ENCODE peak calls at places on chromosomes 5 and 9, in six cellular contexts. S is NCI-H345, A is adrenal gland, H is colonic mucosa, V is dorsolateral prefrontal cortex, U is endothelial cell. Z is an unnamed sample.

GRCh38 chr5:142715291-142715690 is 29.4 kb upstream of the FGF1 start:
- DNase-seq in H (no peak), S (no peak), U (no peak), V (no peak), A (no peak), Z (no peak)

GRCh38 chr5:142521706-142522105 is 164.2 kb downstream of the FGF1 start:
- DNase-seq in U (no peak), H (no peak), V (no peak), A (no peak), S (no peak), Z (no peak)

GRCh38 chr5:149857499-149857898 is 87.1 kb downstream of the PDE6A start:
- DNase-seq in H (peak), U (no peak), S (peak), A (peak), V (peak), Z (no peak)

GRCh38 chr9:89606567-89607311 is 1.9 kb downstream of the GADD45G start:
- DNase-seq in V (no peak), H (peak), A (peak), S (peak), U (peak), Z (peak)

GRCh38 chr5:111513175-111513520 is 813 bp upstream of the STARD4 start:
- DNase-seq in S (no peak), H (no peak), U (no peak), V (no peak), A (no peak), Z (no peak)

GRCh38 chr5:54397420-54397819 is 58.1 kb upstream of the HSPB3 start:
- DNase-seq in H (no peak), A (no peak), V (no peak), S (no peak), U (no peak), Z (no peak)

GRCh38 chr9:135662758-135663450 is at the start of gene LCN9:
- DNase-seq in V (peak), A (no peak), S (no peak), H (no peak), U (no peak), Z (no peak)

GRCh38 chr9:123375725-123376132 is 19.7 kb downstream of the CRB2 start:
- DNase-seq in U (no peak), A (no peak), V (no peak), H (peak), S (no peak), Z (peak)

GRCh38 chr9:23858234-23858633 is 32.2 kb upstream of the ELAVL2 start:
- DNase-seq in S (no peak), U (no peak), A (no peak), V (no peak), H (no peak), Z (no peak)

GRCh38 chr9:110125207-110125751 is 82.7 kb downstream of the C9orf152 start:
- DNase-seq in U (peak), V (no peak), A (peak), H (peak), S (no peak), Z (peak)

GRCh38 chr9:91341258-91341746 is 20.4 kb downstream of the AUH start:
- DNase-seq in A (no peak), S (no peak), U (no peak), H (no peak), V (no peak), Z (no peak)

GRCh38 chr9:117625154-117625553 is 79.0 kb upstream of the TLR4 start:
- DNase-seq in U (no peak), A (no peak), H (no peak), V (no peak), S (no peak), Z (no peak)

GRCh38 chr5:129356846-129357245 is 103.3 kb upstream of the ADAMTS19 start:
- DNase-seq in S (no peak), A (no peak), U (no peak), V (no peak), H (no peak), Z (no peak)

GRCh38 chr9:104907278-104907951 is 20.5 kb downstream of the ABCA1 start:
- DNase-seq in V (no peak), S (no peak), A (peak), H (no peak), U (no peak), Z (no peak)

GRCh38 chr5:163612358-163613149 is 107.1 kb downstream of the MAT2B start:
- DNase-seq in A (no peak), S (no peak), U (no peak), V (peak), H (no peak), Z (no peak)

GRCh38 chr9:129400001-129400970 is 220.6 kb downstream of the C9orf50 start:
- DNase-seq in H (no peak), U (no peak), A (no peak), S (no peak), V (peak), Z (no peak)

GRCh38 chr5:132271251-132272246 is 14.1 kb downstream of the PDLIM4 start:
- DNase-seq in S (no peak), H (peak), A (no peak), U (no peak), V (no peak), Z (peak)